ENCODE peak calls at places on chromosomes 13 and 19, in nine cellular contexts. V is fibroblast of lung; N is CD8-positive, alpha-beta memory T cell; I is GM23338; Y is hepatocyte; J is NT2/D1; S is ascending aorta; R is uterus; M is heart left ventricle. H is an unnamed sample.

GRCh38 chr19:45245334-45245787 is at the start of gene EXOC3L2:
- DNase-seq in V (no peak), N (no peak), I (no peak), Y (no peak), J (no peak), S (no peak), R (no peak), M (peak; percentile 43), H (no peak)

GRCh38 chr13:47555235-47555634 is 445.8 kb downstream of the SUCLA2 start:
- DNase-seq in V (peak; percentile 6), N (no peak), I (no peak), Y (no peak), J (no peak), S (no peak), R (no peak), M (no peak), H (no peak)

GRCh38 chr19:40741527-40742390 is 8.5 kb downstream of the ACTMAP start:
- DNase-seq in V (no peak), N (no peak), I (peak; percentile 35), Y (no peak), J (no peak), S (no peak), R (no peak), M (no peak), H (no peak)

GRCh38 chr19:31332096-31332495 is 17.1 kb downstream of the TSHZ3 start:
- DNase-seq in V (peak; percentile 55), N (no peak), I (no peak), Y (no peak), J (no peak), S (no peak), R (no peak), M (no peak), H (no peak)

GRCh38 chr13:103403814-103404213 is 337.6 kb upstream of the SLC10A2 start:
- DNase-seq in V (no peak), N (no peak), I (peak; percentile 26), Y (no peak), J (no peak), S (no peak), R (no peak), M (no peak), H (no peak)

GRCh38 chr13:113671066-113672001 is 4.3 kb downstream of the GRK1 start:
- DNase-seq in V (no peak), N (peak; percentile 41), I (no peak), Y (no peak), J (no peak), S (no peak), R (peak; percentile 11), M (no peak), H (peak; percentile 73)

GRCh38 chr13:50599927-50600326 is 243.6 kb downstream of the DLEU7 start:
- DNase-seq in V (no peak), N (no peak), I (no peak), Y (no peak), J (no peak), S (no peak), R (no peak), M (no peak), H (no peak)

GRCh38 chr19:40954573-40954972 is 36.5 kb upstream of the CYP2B6 start:
- DNase-seq in V (no peak), N (no peak), I (peak; percentile 45), Y (no peak), J (no peak), S (no peak), R (no peak), M (no peak), H (no peak)

GRCh38 chr19:55189424-55189823 is 9.3 kb upstream of the SYT5 start:
- DNase-seq in V (peak; percentile 96), N (no peak), I (no peak), Y (no peak), J (no peak), S (peak; percentile 17), R (peak; percentile 52), M (peak; percentile 50), H (no peak)

GRCh38 chr13:98484289-98485219 is 92.4 kb downstream of the STK24 start:
- DNase-seq in V (peak; percentile 95), N (peak; percentile 79), I (peak; percentile 91), Y (peak; percentile 91), J (no peak), S (peak; percentile 87), R (peak; percentile 69), M (peak; percentile 65), H (peak; percentile 84)

GRCh38 chr13:26558912-26559485 is 1.5 kb downstream of the WASF3 start:
- DNase-seq in V (no peak), N (no peak), I (peak; percentile 51), Y (peak; percentile 12), J (no peak), S (no peak), R (no peak), M (no peak), H (no peak)

GRCh38 chr13:70380809-70381208 is 272.6 kb upstream of the KLHL1 start:
- DNase-seq in V (no peak), N (no peak), I (no peak), Y (no peak), J (no peak), S (no peak), R (no peak), M (no peak), H (no peak)

GRCh38 chr19:28882818-28883217 is 330.1 kb downstream of the UQCRFS1 start:
- DNase-seq in V (no peak), N (no peak), I (no peak), Y (no peak), J (peak; percentile 32), S (no peak), R (no peak), M (no peak), H (no peak)

GRCh38 chr19:12778020-12778904 is 2.9 kb upstream of the HOOK2 start:
- DNase-seq in V (peak; percentile 78), N (peak; percentile 65), I (peak; percentile 68), Y (peak; percentile 83), J (no peak), S (no peak), R (peak; percentile 72), M (peak; percentile 85), H (peak; percentile 92)

GRCh38 chr13:37602743-37603381 is 4.3 kb upstream of the POSTN start:
- DNase-seq in V (peak; percentile 64), N (no peak), I (no peak), Y (peak; percentile 10), J (no peak), S (no peak), R (no peak), M (no peak), H (no peak)

GRCh38 chr19:33906578-33907335 is 110.1 kb downstream of the KCTD15 start:
- DNase-seq in V (peak; percentile 8), N (no peak), I (peak; percentile 74), Y (peak; percentile 28), J (no peak), S (no peak), R (no peak), M (peak; percentile 31), H (no peak)
- H3K4me3 ChIP-seq in V (no peak overlapping the region), N (no peak overlapping the region), I (peak overlapping the region; percentile 76), Y (peak overlapping the region; percentile 68), J (peak overlapping the region; percentile 53), S (peak overlapping the region; percentile 59), R (peak overlapping the region; percentile 36), M (peak overlapping the region; percentile 55), H (peak overlapping the region; percentile 35)

DNA sequence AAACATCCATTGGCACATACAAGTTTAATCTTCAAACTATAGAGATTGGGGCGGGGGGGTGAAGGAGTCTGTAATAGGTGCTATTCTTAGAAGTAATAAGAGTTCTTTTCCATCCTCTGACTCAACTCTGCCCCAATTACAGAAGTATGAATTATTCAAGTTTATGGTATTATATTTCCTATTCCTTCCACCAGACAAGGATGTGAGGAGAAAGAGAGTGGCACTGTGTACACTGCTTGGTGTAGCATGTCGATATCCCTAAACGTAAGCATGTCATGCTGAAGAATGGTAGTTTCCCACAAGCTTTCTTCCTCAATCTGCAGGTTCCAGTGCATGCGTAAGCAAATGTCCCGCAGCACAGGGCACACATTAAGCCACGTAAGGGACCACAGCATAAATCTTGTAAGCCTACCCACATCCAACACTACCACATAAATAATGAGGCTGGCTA is 14.1 kb downstream of the BRD4 start:
- DNase-seq in V (peak; percentile 55), N (no peak), I (no peak), Y (no peak), J (no peak), S (no peak), R (no peak), M (no peak), H (no peak)
- H3K4me1 ChIP-seq in V (peaks cover 45% of the 10 kb centered on the region), N (peaks cover 86% of the 10 kb centered on the region), I (peaks cover 31% of the 10 kb centered on the region), Y (peaks cover 49% of the 10 kb centered on the region), J (peaks cover 10% of the 10 kb centered on the region), S (peaks cover 88% of the 10 kb centered on the region), R (peaks cover 36% of the 10 kb centered on the region), M (peaks cover 94% of the 10 kb centered on the region), H (peaks cover 96% of the 10 kb centered on the region)

GRCh38 chr19:48332662-48333466 is 7.5 kb downstream of the EMP3 start:
- DNase-seq in V (peak; percentile 99), N (peak; percentile 98), I (peak; percentile 98), Y (peak; percentile 96), J (no peak), S (peak; percentile 85), R (peak; percentile 94), M (peak; percentile 94), H (peak; percentile 98)

GRCh38 chr19:48333467-48334384 is 8.4 kb downstream of the EMP3 start:
- DNase-seq in V (peak; percentile 93), N (peak; percentile 95), I (peak; percentile 95), Y (peak; percentile 98), J (peak; percentile 68), S (peak; percentile 68), R (peak; percentile 88), M (peak; percentile 93), H (peak; percentile 100)

GRCh38 chr19:48330012-48330681 is 4.8 kb downstream of the EMP3 start:
- DNase-seq in V (no peak), N (peak; percentile 91), I (peak; percentile 95), Y (peak; percentile 92), J (no peak), S (no peak), R (peak; percentile 54), M (peak; percentile 86), H (peak; percentile 94)

GRCh38 chr19:48329167-48329891 is 4.0 kb downstream of the EMP3 start:
- DNase-seq in V (peak; percentile 47), N (peak; percentile 62), I (peak; percentile 85), Y (peak; percentile 73), J (no peak), S (no peak), R (no peak), M (no peak), H (no peak)

DNA sequence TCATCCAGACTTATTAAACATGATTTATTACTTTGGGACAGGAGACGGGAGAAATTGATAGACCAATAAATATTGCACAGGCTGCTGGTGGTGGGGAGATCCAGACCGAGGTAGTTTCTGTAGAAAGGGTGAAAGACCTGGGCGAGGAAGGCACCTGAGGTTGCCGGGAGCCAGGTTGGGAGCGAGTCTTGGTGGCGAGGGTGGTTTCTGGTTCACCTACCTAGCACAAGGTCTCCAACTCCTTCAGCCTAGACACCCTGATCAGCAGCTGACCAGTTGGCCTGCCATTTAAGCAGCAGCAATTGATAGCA is 7.0 kb downstream of the EMP3 start:
- DNase-seq in V (no peak), N (no peak), I (no peak), Y (no peak), J (no peak), S (no peak), R (no peak), M (no peak), H (no peak)
- H3K4me3 ChIP-seq in V (no peak overlapping the region), N (peak overlapping the region; percentile 68), I (peak overlapping the region; percentile 78), Y (no peak overlapping the region), J (no peak overlapping the region), S (no peak overlapping the region), R (no peak overlapping the region), M (peak overlapping the region; percentile 46), H (no peak overlapping the region)

DNA sequence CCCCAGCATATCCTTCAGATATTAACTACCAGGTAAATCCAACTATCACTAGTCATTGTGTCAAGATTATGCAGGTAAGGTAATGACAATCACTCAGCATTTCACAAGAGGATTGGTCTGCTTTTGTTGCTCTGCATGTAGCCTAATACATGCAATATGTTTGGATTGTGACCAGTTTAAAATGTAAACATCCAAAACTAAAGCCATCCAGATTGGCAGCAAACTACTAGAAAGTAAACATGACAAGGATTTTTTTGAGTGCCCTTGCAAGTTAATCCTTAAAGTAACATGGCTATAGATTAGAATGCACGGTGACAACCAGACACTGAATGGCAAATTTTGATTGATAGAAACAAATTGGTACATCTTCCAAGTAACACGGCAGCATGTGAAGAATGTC is 429.3 kb upstream of the ARGLU1 start:
- DNase-seq in V (peak; percentile 28), N (no peak), I (no peak), Y (no peak), J (no peak), S (no peak), R (no peak), M (no peak), H (no peak)
- H3K4me1 ChIP-seq in V (peaks cover 2% of the 10 kb centered on the region), N (no peaks in the 10 kb centered on the region), I (no peaks in the 10 kb centered on the region), Y (peaks cover 19% of the 10 kb centered on the region), J (no peaks in the 10 kb centered on the region), S (no peaks in the 10 kb centered on the region), R (no peaks in the 10 kb centered on the region), M (no peaks in the 10 kb centered on the region), H (no peaks in the 10 kb centered on the region)

H was measured in spleen.